ENCODE peak calls at places on chromosomes 5 and 9, in eight cellular contexts. N is foreskin fibroblast, K is A549, D is fibroblast of pulmonary artery, I is cardiac muscle cell, E is fibroblast of villous mesenchyme, W is H1, U is IMR-90. F is an unnamed sample.

GRCh38 chr5:60604771-60605170 is 95.2 kb downstream of the DEPDC1B start:
- DNase-seq in I (no peak), D (peak; percentile 18), W (no peak), U (no peak), N (no peak), K (no peak), E (no peak), F (peak; percentile 5)

GRCh38 chr5:142330026-142330425 is 5.2 kb upstream of the SPRY4 start:
- DNase-seq in D (no peak), I (no peak), K (no peak), W (no peak), N (no peak), U (no peak), E (no peak), F (no peak)

GRCh38 chr9:99040911-99041582 is 63.9 kb upstream of the TGFBR1 start:
- DNase-seq in W (no peak), K (no peak), D (peak; percentile 65), I (no peak), E (peak; percentile 95), N (peak; percentile 61), U (peak; percentile 87), F (peak; percentile 92)

GRCh38 chr5:74328221-74328630 is 312.3 kb downstream of the ENC1 start:
- DNase-seq in I (no peak), W (no peak), N (no peak), E (no peak), U (no peak), D (no peak), K (no peak), F (no peak)

GRCh38 chr5:160744253-160745112 is 107.5 kb downstream of the ATP10B start:
- DNase-seq in U (no peak), W (no peak), N (no peak), E (no peak), I (no peak), D (no peak), K (no peak), F (no peak)

GRCh38 chr9:116260531-116260930 is 106.9 kb downstream of the PAPPA start:
- DNase-seq in W (no peak), I (no peak), N (no peak), E (no peak), K (no peak), U (no peak), D (no peak), F (no peak)

GRCh38 chr5:83077662-83078261 is 415 bp downstream of the XRCC4 start:
- DNase-seq in I (peak; percentile 14), W (peak; percentile 67), U (peak; percentile 31), K (no peak), N (no peak), E (peak; percentile 49), D (peak; percentile 29), F (peak; percentile 51)

GRCh38 chr5:26121343-26121742 is 917.0 kb downstream of the CDH9 start:
- DNase-seq in I (peak; percentile 88), E (no peak), K (no peak), N (no peak), W (no peak), U (no peak), D (no peak), F (no peak)

GRCh38 chr5:91499943-91500531 is 116.9 kb upstream of the ARRDC3 start:
- DNase-seq in I (peak; percentile 43), W (no peak), E (peak; percentile 61), D (peak; percentile 69), U (peak; percentile 54), N (peak; percentile 20), K (peak; percentile 54), F (peak; percentile 56)

GRCh38 chr5:79612667-79613190 is 488 bp downstream of the TENT2 start:
- DNase-seq in U (no peak), E (no peak), K (no peak), D (no peak), W (no peak), N (no peak), I (no peak), F (no peak)

GRCh38 chr5:6527749-6528455 is 79.2 kb downstream of the UBE2QL1 start:
- DNase-seq in U (no peak), N (no peak), E (no peak), K (no peak), D (no peak), W (no peak), I (no peak), F (no peak)

GRCh38 chr5:157581870-157582269 is 6.3 kb upstream of the ADAM19 start:
- DNase-seq in N (no peak), W (no peak), D (no peak), U (no peak), I (peak; percentile 10), K (no peak), E (no peak), F (no peak)

GRCh38 chr5:91058575-91058974 is 324.5 kb downstream of the ARRDC3 start:
- DNase-seq in U (no peak), I (no peak), W (no peak), E (no peak), D (no peak), K (no peak), N (no peak), F (no peak)

GRCh38 chr9:71766663-71767062 is 1.6 kb downstream of the CEMIP2 start:
- DNase-seq in W (no peak), I (no peak), D (no peak), E (no peak), U (no peak), N (no peak), K (no peak), F (no peak)

GRCh38 chr9:5557606-5558587 is 47.6 kb downstream of the PDCD1LG2 start:
- DNase-seq in N (no peak), W (no peak), K (no peak), E (no peak), I (no peak), D (peak; percentile 82), U (no peak), F (peak; percentile 64)

GRCh38 chr9:81476808-81477207 is 212.5 kb downstream of the TLE1 start:
- DNase-seq in E (no peak), D (no peak), I (no peak), W (no peak), U (no peak), N (no peak), K (no peak), F (no peak)
- TF ChIP-seq CTCF in E (no peak), D (no peak), I (no peak), W (no peak), U (no peak), N (no peak), K (no peak), F (no peak)

GRCh38 chr5:100855295-100855694 is 47.8 kb downstream of the ST8SIA4 start:
- DNase-seq in K (no peak), N (no peak), W (no peak), E (no peak), U (no peak), I (no peak), D (no peak), F (no peak)

GRCh38 chr5:100852988-100853449 is 50.1 kb downstream of the ST8SIA4 start:
- DNase-seq in U (no peak), I (no peak), K (no peak), E (no peak), N (no peak), D (no peak), W (no peak), F (no peak)

GRCh38 chr5:100855940-100856339 is 47.1 kb downstream of the ST8SIA4 start:
- DNase-seq in D (no peak), U (no peak), W (no peak), I (no peak), E (no peak), K (no peak), N (no peak), F (no peak)

GRCh38 chr5:100853582-100853981 is 49.5 kb downstream of the ST8SIA4 start:
- DNase-seq in E (no peak), W (no peak), I (no peak), U (no peak), N (no peak), D (no peak), K (no peak), F (no peak)

GRCh38 chr5:100854594-100854993 is 48.5 kb downstream of the ST8SIA4 start:
- DNase-seq in N (no peak), D (no peak), I (no peak), W (no peak), E (no peak), K (no peak), U (no peak), F (no peak)
- H3K4me3 ChIP-seq in N (no peak overlapping the region), D (no peak overlapping the region), I (no peak overlapping the region), W (no peak overlapping the region), E (no peak overlapping the region), K (no peak overlapping the region), U (no peak overlapping the region), F (no peak overlapping the region)

GRCh38 chr5:149450199-149450598 is 71.1 kb upstream of the IL17B start:
- DNase-seq in E (peak; percentile 75), W (no peak), N (peak; percentile 62), I (no peak), U (peak; percentile 87), K (no peak), D (peak; percentile 92), F (peak; percentile 85)

GRCh38 chr5:149452007-149452664 is 73.0 kb upstream of the IL17B start:
- DNase-seq in E (peak; percentile 80), D (peak; percentile 96), W (no peak), I (peak; percentile 83), U (peak; percentile 53), K (no peak), N (no peak), F (peak; percentile 43)

GRCh38 chr5:149445739-149446369 is 66.8 kb upstream of the IL17B start:
- DNase-seq in D (peak; percentile 98), I (no peak), K (peak; percentile 66), N (peak; percentile 98), E (peak; percentile 98), U (peak; percentile 99), W (no peak), F (peak; percentile 100)

GRCh38 chr5:149447373-149448367 is 68.6 kb upstream of the IL17B start:
- DNase-seq in U (no peak), N (no peak), W (no peak), K (no peak), D (peak; percentile 74), I (no peak), E (no peak), F (no peak)

DNA sequence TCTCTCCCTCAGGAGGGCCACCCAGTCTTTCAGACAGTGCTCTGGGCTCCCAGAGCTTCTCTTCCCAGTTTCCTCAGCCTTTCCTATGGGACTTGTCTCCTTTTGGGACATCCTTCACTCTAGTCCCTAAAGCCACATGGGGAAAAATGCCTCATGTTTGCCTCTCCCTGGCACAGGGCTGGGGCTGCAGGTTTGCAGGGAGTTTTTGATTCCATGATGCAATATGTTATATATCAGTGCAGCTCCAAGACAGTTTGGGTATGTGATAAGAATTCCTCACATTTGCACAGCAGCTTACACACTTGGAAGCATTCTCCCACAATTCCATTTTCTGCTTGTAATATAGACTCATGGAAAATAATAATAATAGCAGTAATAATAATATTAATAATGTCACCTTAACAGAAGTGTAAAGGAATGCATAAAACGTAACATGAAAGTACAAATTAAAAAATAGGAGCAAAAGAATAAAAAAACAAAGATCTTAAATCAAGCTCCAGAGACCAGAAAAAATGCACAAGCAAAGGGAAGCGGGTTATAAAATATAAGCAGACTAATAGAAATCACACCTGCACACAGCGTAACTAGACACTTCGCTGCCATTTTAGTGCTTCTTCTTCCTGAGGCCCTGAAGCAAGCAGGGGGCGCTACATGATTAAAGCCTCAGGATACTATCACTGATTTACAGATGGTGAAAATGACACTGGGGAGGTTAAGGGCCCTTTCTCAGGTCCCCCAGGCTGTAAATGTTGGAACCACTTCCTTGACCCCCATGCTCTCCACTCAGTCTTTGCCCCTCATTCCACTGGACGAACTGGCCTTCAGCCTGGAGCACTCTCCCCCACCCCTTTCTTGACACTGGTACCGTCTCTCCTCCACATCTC is 70.0 kb upstream of the IL17B start:
- DNase-seq in U (no peak), D (no peak), W (no peak), E (peak; percentile 58), I (peak; percentile 60), K (no peak), N (no peak), F (no peak)
- TF ChIP-seq CTCF in U (peak; percentile 55), D (peak; percentile 40), W (peak; percentile 67), E (peak; percentile 49), I (peak; percentile 42), K (peak; percentile 28), N (peak; percentile 30), F (peak; percentile 40)

GRCh38 chr5:40666657-40667056 is 13.1 kb upstream of the PTGER4 start:
- DNase-seq in K (no peak), W (no peak), D (no peak), N (no peak), E (no peak), U (no peak), I (no peak), F (no peak)
- H3K4me3 ChIP-seq in K (no peak overlapping the region), W (no peak overlapping the region), D (no peak overlapping the region), N (no peak overlapping the region), E (no peak overlapping the region), U (no peak overlapping the region), I (no peak overlapping the region), F (no peak overlapping the region)